ENCODE peak calls at places on chromosome 14, in nine cellular contexts. K is activated T-cell treated with anti-CD3 and anti-CD28 coated beads for 24 hours, N is NCI-H2171 treated with DMSO at 0.1 percent for 48 hours, J is type B pancreatic cell, Q is neural crest cell, P is mammary epithelial cell, V is NCI-H2107, A is fibroblast of lung, R is hepatic stellate cell. C is an unnamed sample.

GRCh38 chr14:102588821-102589220 is 3.6 kb upstream of the RCOR1 start:
- DNase-seq in J (no peak), V (no peak), P (no peak), Q (no peak), A (no peak), R (no peak), N (no peak), K (no peak), C (no peak)

GRCh38 chr14:27721760-27722159 is 1044.8 kb upstream of the FOXG1 start:
- DNase-seq in K (no peak), Q (no peak), V (no peak), N (no peak), R (no peak), J (no peak), A (no peak), P (no peak), C (no peak)

GRCh38 chr14:81363746-81364400 is 36.3 kb downstream of the STON2 start:
- DNase-seq in V (no peak), J (no peak), N (peak), Q (no peak), R (no peak), K (no peak), P (peak), A (peak), C (no peak)

GRCh38 chr14:68978550-68978911 is 571 bp downstream of the ACTN1 start:
- DNase-seq in R (no peak), Q (peak), A (peak), K (no peak), P (peak), J (peak), N (peak), V (peak), C (peak)

GRCh38 chr14:37230551-37231194 is 32.9 kb downstream of the MIPOL1 start:
- DNase-seq in A (peak), P (peak), Q (no peak), K (no peak), V (peak), R (peak), N (peak), J (no peak), C (no peak)

GRCh38 chr14:73567951-73568885 is 795 bp upstream of the ACOT2 start:
- DNase-seq in J (no peak), R (peak), A (peak), P (peak), Q (no peak), V (no peak), N (peak), K (no peak), C (no peak)

GRCh38 chr14:69259531-69260245 is at the start of gene GALNT16:
- DNase-seq in K (no peak), V (no peak), Q (peak), N (peak), P (no peak), J (peak), R (peak), A (no peak), C (no peak)

GRCh38 chr14:38616959-38617358 is 361.1 kb upstream of the CLEC14A start:
- DNase-seq in Q (no peak), K (no peak), V (no peak), N (no peak), P (no peak), J (no peak), R (no peak), A (no peak), C (no peak)

GRCh38 chr14:57889245-57889644 is 23.4 kb upstream of the SLC35F4 start:
- DNase-seq in R (no peak), V (no peak), P (peak), K (no peak), J (no peak), Q (no peak), N (no peak), A (peak), C (no peak)

GRCh38 chr14:54610051-54610977 is 43.4 kb downstream of the SAMD4A start:
- DNase-seq in N (no peak), V (no peak), K (no peak), Q (no peak), R (peak), J (no peak), P (no peak), A (peak), C (no peak)